ENCODE peak calls at places on chromosomes 3 and 15, in nine cellular contexts. N is left ventricle myocardium inferior, U is neural progenitor cell, L is left lung, H is H7, P is lower lobe of right lung, V is fibroblast of lung, X is HCT116, C is uterus. T is an unnamed sample.

GRCh38 chr15:26235148-26235769 is 372.1 kb upstream of the ATP10A start:
- DNase-seq in V (no peak), H (peak; percentile 75), P (no peak), X (no peak), U (peak; percentile 82), L (no peak), C (no peak), N (no peak), T (no peak)

GRCh38 chr15:25933456-25934158 is 70.5 kb upstream of the ATP10A start:
- DNase-seq in X (no peak), N (peak; percentile 69), U (peak; percentile 88), C (peak; percentile 27), L (peak; percentile 78), H (peak; percentile 78), P (peak; percentile 85), V (peak; percentile 78), T (peak; percentile 93)

GRCh38 chr15:67253103-67253502 is 1.4 kb downstream of the AAGAB start:
- DNase-seq in U (no peak), N (no peak), H (no peak), X (no peak), L (no peak), C (no peak), V (no peak), P (no peak), T (no peak)

GRCh38 chr15:41544650-41545015 is 576 bp upstream of the RPAP1 start:
- DNase-seq in P (peak; percentile 89), L (no peak), C (peak; percentile 35), V (no peak), N (peak; percentile 33), H (no peak), X (no peak), U (no peak), T (no peak)

GRCh38 chr3:120324185-120324584 is 25.0 kb downstream of the LRRC58 start:
- DNase-seq in U (no peak), V (peak; percentile 43), H (no peak), P (no peak), N (no peak), L (no peak), C (no peak), X (no peak), T (no peak)

GRCh38 chr3:64109438-64109837 is 86.1 kb upstream of the PSMD6 start:
- DNase-seq in V (no peak), P (no peak), X (no peak), L (no peak), C (no peak), H (no peak), N (no peak), U (peak; percentile 18), T (no peak)

GRCh38 chr3:14503706-14504065 is 36.5 kb downstream of the GRIP2 start:
- DNase-seq in H (no peak), P (no peak), U (no peak), L (no peak), N (no peak), X (no peak), V (no peak), C (no peak), T (no peak)

GRCh38 chr15:59168536-59168935 is 38.1 kb upstream of the LDHAL6B start:
- DNase-seq in P (no peak), L (no peak), N (no peak), X (no peak), H (no peak), V (peak; percentile 76), U (no peak), C (no peak), T (no peak)

GRCh38 chr3:28347374-28348285 is 891 bp upstream of the ZCWPW2 start:
- DNase-seq in N (no peak), C (no peak), U (peak; percentile 2), H (peak; percentile 2), X (no peak), V (peak; percentile 4), L (no peak), P (no peak), T (no peak)

GRCh38 chr3:83894223-83894622 is 1064.6 kb upstream of the CADM2 start:
- DNase-seq in X (no peak), P (no peak), V (no peak), U (no peak), N (no peak), L (no peak), H (no peak), C (no peak), T (no peak)

GRCh38 chr3:31170932-31171670 is 276.6 kb upstream of the GADL1 start:
- DNase-seq in U (no peak), V (peak; percentile 100), N (no peak), C (no peak), H (no peak), L (no peak), P (no peak), X (no peak), T (no peak)

GRCh38 chr3:192802957-192803899 is 75.9 kb upstream of the FGF12 start:
- DNase-seq in V (peak; percentile 44), C (no peak), X (peak; percentile 38), H (peak; percentile 47), P (no peak), U (peak; percentile 66), L (no peak), N (no peak), T (no peak)

GRCh38 chr3:37174532-37175126 is at the start of gene LRRFIP2:
- DNase-seq in C (no peak), X (no peak), P (no peak), V (peak; percentile 90), N (no peak), H (no peak), L (no peak), U (no peak), T (no peak)

GRCh38 chr3:195580733-195581443 is 2.9 kb downstream of the APOD start:
- DNase-seq in H (no peak), N (no peak), P (no peak), V (peak; percentile 18), X (no peak), L (no peak), U (no peak), C (no peak), T (no peak)

GRCh38 chr3:129975332-129976090 is 991 bp downstream of the TRH start:
- DNase-seq in U (peak; percentile 38), C (no peak), L (peak; percentile 41), N (peak; percentile 23), H (peak; percentile 83), V (no peak), X (no peak), P (peak; percentile 67), T (no peak)
- H3K27me3 ChIP-seq in U (peaks cover 100% of the 10 kb centered on the region), C (peaks cover 18% of the 10 kb centered on the region), L (peaks cover 68% of the 10 kb centered on the region), N (peaks cover 83% of the 10 kb centered on the region), H (peaks cover 80% of the 10 kb centered on the region), V (peaks cover 51% of the 10 kb centered on the region), X (no peaks in the 10 kb centered on the region), P (peaks cover 47% of the 10 kb centered on the region), T (peaks cover 33% of the 10 kb centered on the region)

GRCh38 chr15:76032046-76032445 is 19.8 kb upstream of the NRG4 start:
- DNase-seq in V (no peak), U (no peak), N (no peak), P (no peak), L (no peak), X (no peak), C (no peak), H (no peak), T (no peak)
- H3K27me3 ChIP-seq in V (no peaks in the 10 kb centered on the region), U (no peaks in the 10 kb centered on the region), N (peaks cover 15% of the 10 kb centered on the region), P (no peaks in the 10 kb centered on the region), L (no peaks in the 10 kb centered on the region), X (no peaks in the 10 kb centered on the region), C (no peaks in the 10 kb centered on the region), H (no peaks in the 10 kb centered on the region), T (no peaks in the 10 kb centered on the region)

DNA sequence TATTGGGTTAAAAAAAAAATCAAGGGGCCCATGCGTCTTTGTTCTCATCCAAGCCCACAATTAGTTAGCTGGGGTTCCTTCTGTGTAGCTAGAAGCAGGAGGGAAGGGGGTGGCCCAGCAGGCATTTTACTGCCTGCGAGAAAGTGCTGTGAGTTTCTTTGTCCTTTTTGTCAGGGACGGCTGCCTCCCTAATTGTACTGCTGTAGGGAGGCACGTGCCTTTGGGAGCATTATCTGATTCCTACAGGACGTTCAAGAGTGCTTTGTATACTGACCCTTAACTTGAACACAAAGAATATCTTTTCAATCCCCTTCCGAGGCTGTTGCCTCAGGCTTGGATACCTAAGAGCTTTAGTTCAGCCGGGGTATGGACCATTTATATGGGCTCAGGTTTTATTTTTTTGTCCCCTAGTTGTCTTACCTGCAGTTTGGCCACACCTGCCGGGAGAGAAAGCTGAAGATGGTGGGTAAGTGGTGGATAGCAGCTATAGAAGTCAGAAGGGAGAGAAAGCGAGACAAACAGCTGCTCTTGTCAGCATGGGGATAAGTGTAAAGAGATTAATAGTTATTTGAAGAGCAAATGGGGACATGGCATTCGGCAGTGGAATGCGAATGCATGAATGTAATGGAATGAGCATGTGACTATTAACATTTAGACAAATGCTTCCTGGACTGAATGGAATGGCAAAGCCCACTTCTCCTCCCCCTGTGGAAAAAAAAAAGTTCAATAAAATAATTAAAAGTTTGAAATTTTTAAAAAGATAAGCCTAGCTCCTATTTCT is 175.2 kb downstream of the TP63 start:
- DNase-seq in U (peak; percentile 85), V (peak; percentile 71), H (peak; percentile 43), N (no peak), X (no peak), C (no peak), L (no peak), P (no peak), T (no peak)
- H3K27me3 ChIP-seq in U (peaks cover 100% of the 10 kb centered on the region), V (no peaks in the 10 kb centered on the region), H (peaks cover 4% of the 10 kb centered on the region), N (no peaks in the 10 kb centered on the region), X (no peaks in the 10 kb centered on the region), C (no peaks in the 10 kb centered on the region), L (no peaks in the 10 kb centered on the region), P (no peaks in the 10 kb centered on the region), T (no peaks in the 10 kb centered on the region)

DNA sequence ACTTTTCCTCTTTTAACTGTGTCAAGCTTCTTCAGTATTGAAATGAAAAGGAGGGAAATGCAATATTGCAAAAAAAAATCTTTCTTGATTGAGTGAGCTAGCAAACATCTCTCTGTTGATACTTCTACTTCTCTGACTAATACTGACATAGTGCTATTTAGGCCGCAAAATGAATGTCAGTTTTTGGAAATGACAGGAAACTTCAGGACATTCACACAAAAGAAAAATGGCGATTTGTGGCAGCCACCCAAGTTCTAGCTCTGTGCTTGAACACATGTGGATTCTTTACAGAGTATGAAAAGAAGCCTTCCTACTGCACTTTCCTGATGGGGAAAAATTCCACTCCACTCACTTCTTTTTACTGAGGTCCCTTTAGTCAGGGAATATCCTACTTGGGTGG is 486.8 kb upstream of the ALCAM start:
- DNase-seq in V (peak; percentile 63), X (no peak), P (no peak), H (no peak), L (no peak), U (no peak), N (no peak), C (no peak), T (no peak)
- H3K27me3 ChIP-seq in V (no peaks in the 10 kb centered on the region), X (no peaks in the 10 kb centered on the region), P (no peaks in the 10 kb centered on the region), H (no peaks in the 10 kb centered on the region), L (no peaks in the 10 kb centered on the region), U (no peaks in the 10 kb centered on the region), N (no peaks in the 10 kb centered on the region), C (no peaks in the 10 kb centered on the region), T (no peaks in the 10 kb centered on the region)